ENCODE peak calls at places on chromosomes 6 and 20, in five cellular contexts. J is GM23338, H is MM.1S, A is GM23248, P is SK-N-SH. U is an unnamed sample. For H3K27me3 and H3K9me2, the result is how much of the 10 kb centered on the place peaks cover.

GRCh38 chr6:4564746-4565145 is 211.5 kb upstream of the CDYL start:
- DNase-seq in J (no peak), H (no peak), A (no peak), P (no peak), U (no peak)

GRCh38 chr6:135066806-135067205 is 12.2 kb upstream of the HBS1L start:
- DNase-seq in J (peak), H (no peak), A (no peak), P (no peak), U (no peak)

GRCh38 chr6:149823013-149823412 is 41.1 kb downstream of the LRP11 start:
- DNase-seq in J (peak), H (no peak), A (no peak), P (no peak), U (no peak)

GRCh38 chr6:92706976-92707375 is 712.4 kb downstream of the EPHA7 start:
- DNase-seq in J (no peak), H (no peak), A (no peak), P (no peak), U (no peak)

GRCh38 chr20:63977392-63978276 is 1.8 kb downstream of the SAMD10 start:
- DNase-seq in J (no peak), H (no peak), A (peak), P (no peak), U (peak)

GRCh38 chr6:113530769-113531168 is 326.4 kb upstream of the MARCKS start:
- DNase-seq in J (no peak), H (no peak), A (peak), P (no peak), U (no peak)

GRCh38 chr20:63767886-63768285 is 28.3 kb downstream of the SLC2A4RG start:
- DNase-seq in J (no peak), H (no peak), A (no peak), P (no peak), U (no peak)

GRCh38 chr6:158694913-158695312 is 45.1 kb downstream of the SYTL3 start:
- DNase-seq in J (no peak), H (no peak), A (no peak), P (no peak), U (no peak)

GRCh38 chr6:1608976-1609661 is 596 bp upstream of the FOXC1 start:
- DNase-seq in J (peak), H (no peak), A (peak), P (peak), U (no peak)

GRCh38 chr6:113855500-113856010 is 1.6 kb upstream of the MARCKS start:
- DNase-seq in J (peak), H (peak), A (peak), P (no peak), U (peak)

GRCh38 chr6:5723905-5724691 is 282.6 kb downstream of the NRN1 start:
- DNase-seq in J (no peak), H (peak), A (no peak), P (no peak), U (no peak)

DNA sequence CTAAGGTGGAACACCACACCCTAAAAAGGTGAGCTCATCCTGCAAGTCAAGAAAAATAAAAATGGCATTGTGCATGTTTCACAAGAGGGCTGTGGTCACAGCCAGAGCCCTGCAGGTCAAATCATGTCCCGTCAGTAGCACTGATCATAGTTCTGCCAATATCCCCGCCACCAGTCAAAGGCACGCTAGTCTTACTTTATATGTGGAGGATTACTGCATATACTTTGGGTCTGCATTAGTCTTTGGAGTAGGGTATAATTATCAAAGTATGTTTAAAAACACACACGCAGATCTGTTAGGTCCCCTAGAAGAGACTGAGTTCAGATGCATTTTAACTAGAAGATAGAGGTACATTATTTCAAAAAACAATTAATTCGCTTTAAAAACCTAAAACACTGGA is 1.8 kb downstream of the PERP start:
- DNase-seq in J (peak), H (peak), A (no peak), P (no peak), U (peak)
- H3K27me3 ChIP-seq in J (under half), H (under half), A (under half), P (under half), U (under half)

DNA sequence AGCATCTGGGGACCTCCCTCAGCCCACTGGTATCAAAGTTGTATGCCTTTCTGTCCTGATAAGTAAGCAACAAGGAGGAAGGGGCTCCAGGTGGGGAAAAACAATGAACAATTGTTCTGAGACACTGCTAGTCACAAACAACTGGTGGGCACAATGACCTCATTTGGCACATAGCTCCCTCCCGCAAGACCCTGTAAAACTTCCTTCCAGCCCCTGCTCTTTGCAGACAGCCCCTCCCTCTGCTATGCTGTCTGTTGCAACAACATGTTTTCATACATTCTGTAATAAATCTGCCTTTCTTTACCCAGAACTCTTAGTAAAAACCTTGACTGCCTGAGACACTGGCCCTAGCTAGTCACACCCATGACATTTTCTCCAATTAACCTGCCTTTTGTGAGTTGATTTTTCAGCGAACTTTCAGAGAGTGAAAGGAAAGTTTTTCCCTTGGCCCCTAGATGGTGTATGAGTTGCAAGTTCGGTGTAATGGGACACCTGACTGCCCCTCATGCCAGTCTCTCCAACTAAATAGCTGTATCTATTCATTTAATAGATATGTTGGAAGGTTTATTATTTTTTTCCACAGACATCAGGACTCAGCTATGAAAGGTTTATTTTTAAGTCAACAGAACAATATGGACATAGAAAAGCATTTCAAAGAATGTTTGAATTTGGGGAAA is 142.3 kb upstream of the SLC22A16 start:
- DNase-seq in J (peak), H (no peak), A (no peak), P (no peak), U (no peak)
- H3K9me2 ChIP-seq in J (under half), H (under half), A (under half), P (under half), U (under half)

GRCh38 chr20:46130534-46130933 is 12.4 kb downstream of the CD40 start:
- DNase-seq in J (no peak), H (no peak), A (no peak), P (no peak), U (no peak)
- H3K27me3 ChIP-seq in J (under half), H (under half), A (under half), P (under half), U (half or more)

GRCh38 chr20:58053391-58054055 is 174.9 kb downstream of the ANKRD60 start:
- DNase-seq in J (no peak), H (no peak), A (no peak), P (no peak), U (no peak)
- H3K9me2 ChIP-seq in J (under half), H (under half), A (under half), P (under half), U (under half)

U was measured in PC-9.